ENCODE peak calls at places on chromosomes 12 and 14, in seven cellular contexts. P, Y, G, U, C, V and O are unnamed samples.

GRCh38 chr12:22529281-22530060 is 14.9 kb downstream of the C2CD5 start:
- DNase-seq in P (no peak), Y (no peak), G (no peak), U (no peak), C (no peak), V (no peak), O (no peak)

GRCh38 chr14:94754391-94754942 is 15.4 kb downstream of the GSC start:
- DNase-seq in P (no peak), Y (no peak), G (no peak), U (no peak), C (no peak), V (no peak), O (no peak)

GRCh38 chr14:61875483-61875882 is 113.3 kb downstream of the SNAPC1 start:
- DNase-seq in P (no peak), Y (no peak), G (no peak), U (no peak), C (no peak), V (no peak), O (no peak)

GRCh38 chr14:55336161-55336560 is 64.9 kb downstream of the FBXO34 start:
- DNase-seq in P (no peak), Y (no peak), G (no peak), U (no peak), C (no peak), V (no peak), O (no peak)

GRCh38 chr14:29814153-29815057 is 113.2 kb downstream of the PRKD1 start:
- DNase-seq in P (peak; percentile 34), Y (no peak), G (no peak), U (no peak), C (no peak), V (peak; percentile 69), O (no peak)

GRCh38 chr12:117847371-117847770 is 121.4 kb downstream of the KSR2 start:
- DNase-seq in P (no peak), Y (no peak), G (no peak), U (no peak), C (no peak), V (no peak), O (no peak)

GRCh38 chr12:29611906-29612305 is 114.4 kb upstream of the OVCH1 start:
- DNase-seq in P (no peak), Y (no peak), G (no peak), U (no peak), C (no peak), V (no peak), O (no peak)

GRCh38 chr14:104085032-104085888 is at the start of gene ASPG:
- DNase-seq in P (no peak), Y (no peak), G (no peak), U (no peak), C (peak; percentile 49), V (peak; percentile 64), O (no peak)

GRCh38 chr12:31321565-31322228 is 4.3 kb downstream of the SINHCAF start:
- DNase-seq in P (no peak), Y (no peak), G (no peak), U (no peak), C (no peak), V (no peak), O (no peak)